ENCODE peak calls at places on chromosomes 1 and 21, in four cellular contexts. H is tibial nerve, G is H9, D is AG09319. A is an unnamed sample.

GRCh38 chr1:8317647-8318360 is at the start of gene SLC45A1:
- DNase-seq in G (peak), H (peak), D (no peak), A (peak)

GRCh38 chr1:228471762-228472398 is 15.3 kb upstream of the RNF187 start:
- DNase-seq in D (no peak), G (peak), H (no peak), A (peak)

GRCh38 chr1:147598631-147599361 is 57.5 kb downstream of the BCL9 start:
- DNase-seq in D (no peak), H (no peak), G (no peak), A (peak)

GRCh38 chr1:15154480-15155036 is 1.0 kb downstream of the TMEM51 start:
- DNase-seq in H (no peak), G (peak), D (no peak), A (no peak)

GRCh38 chr1:157478030-157478429 is 74.3 kb downstream of the FCRL5 start:
- DNase-seq in D (no peak), G (no peak), H (no peak), A (no peak)

GRCh38 chr1:180917306-180918065 is 4.8 kb downstream of the KIAA1614 start:
- DNase-seq in H (no peak), G (peak), D (no peak), A (no peak)

GRCh38 chr1:202750024-202750423 is 39.8 kb upstream of the SYT2 start:
- DNase-seq in D (no peak), H (no peak), G (no peak), A (no peak)

GRCh38 chr1:210905944-210906453 is 227.9 kb downstream of the KCNH1 start:
- DNase-seq in G (no peak), D (no peak), H (no peak), A (no peak)

GRCh38 chr21:42199488-42200463 is 19.2 kb upstream of the ABCG1 start:
- DNase-seq in D (peak), H (no peak), G (no peak), A (peak)

GRCh38 chr1:206738370-206739366 is 31.9 kb upstream of the IL19 start:
- DNase-seq in G (peak), D (no peak), H (no peak), A (no peak)

GRCh38 chr1:6874298-6874697 is 89.0 kb downstream of the CAMTA1 start:
- DNase-seq in G (no peak), H (no peak), D (no peak), A (no peak)

GRCh38 chr1:97827887-97828286 is 92.9 kb downstream of the DPYD start:
- DNase-seq in G (no peak), D (no peak), H (no peak), A (no peak)
- TF ChIP-seq CTCF in G (no peak), D (no peak), H (no peak), A (no peak)

GRCh38 chr1:222928212-222928611 is 113.4 kb downstream of the DISP1 start:
- DNase-seq in H (peak), D (no peak), G (peak), A (peak)
- TF ChIP-seq CTCF in H (no peak), D (no peak), G (no peak), A (no peak)

DNA sequence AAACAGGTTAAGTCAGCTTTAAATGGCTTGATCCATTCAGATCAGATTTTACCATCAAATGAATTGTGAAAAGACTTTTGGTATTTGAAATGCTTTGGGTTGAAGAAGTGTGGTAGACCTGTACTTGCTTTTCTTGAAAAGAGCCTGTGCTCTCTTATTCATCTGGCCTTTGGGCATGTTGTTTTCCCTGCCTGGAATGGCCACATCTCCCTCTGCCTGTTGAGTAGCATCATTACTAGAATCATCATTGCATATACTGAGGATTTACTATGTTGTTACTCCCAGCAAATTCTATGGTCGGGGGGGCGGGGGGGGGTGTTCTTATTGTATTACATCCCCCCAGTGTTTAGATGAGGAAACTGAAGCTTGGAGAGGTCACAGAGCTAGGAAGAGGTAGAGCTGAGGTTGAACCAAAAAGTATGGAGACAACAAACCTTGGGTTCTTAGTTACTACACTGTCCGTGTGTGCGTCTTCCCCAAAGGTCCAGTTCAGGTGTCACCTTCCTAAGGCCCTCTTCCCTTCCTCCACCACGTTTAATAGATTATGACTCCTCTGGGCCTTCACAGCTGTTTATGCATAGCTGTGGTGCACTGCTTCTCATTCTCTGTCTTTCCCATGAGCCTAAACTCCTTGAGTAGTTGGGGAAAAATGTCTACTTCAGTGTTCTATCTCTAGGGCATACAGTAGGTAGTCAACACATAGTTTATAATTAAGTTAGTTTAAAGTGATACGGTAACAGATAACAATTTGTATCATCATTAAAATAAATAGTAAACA is 246.4 kb upstream of the HOOK1 start:
- DNase-seq in H (no peak), G (no peak), D (no peak), A (peak)
- TF ChIP-seq CTCF in H (no peak), G (peak), D (no peak), A (peak)

GRCh38 chr1:59898927-59899326 is 27.6 kb downstream of the CYP2J2 start:
- DNase-seq in D (no peak), G (no peak), H (no peak), A (no peak)

GRCh38 chr1:59901770-59902388 is 24.7 kb downstream of the CYP2J2 start:
- DNase-seq in D (no peak), G (no peak), H (no peak), A (peak)

GRCh38 chr1:59903136-59903754 is 23.3 kb downstream of the CYP2J2 start:
- DNase-seq in H (no peak), D (no peak), G (peak), A (no peak)

GRCh38 chr1:59897165-59897564 is 29.4 kb downstream of the CYP2J2 start:
- DNase-seq in D (no peak), H (no peak), G (no peak), A (no peak)

DNA sequence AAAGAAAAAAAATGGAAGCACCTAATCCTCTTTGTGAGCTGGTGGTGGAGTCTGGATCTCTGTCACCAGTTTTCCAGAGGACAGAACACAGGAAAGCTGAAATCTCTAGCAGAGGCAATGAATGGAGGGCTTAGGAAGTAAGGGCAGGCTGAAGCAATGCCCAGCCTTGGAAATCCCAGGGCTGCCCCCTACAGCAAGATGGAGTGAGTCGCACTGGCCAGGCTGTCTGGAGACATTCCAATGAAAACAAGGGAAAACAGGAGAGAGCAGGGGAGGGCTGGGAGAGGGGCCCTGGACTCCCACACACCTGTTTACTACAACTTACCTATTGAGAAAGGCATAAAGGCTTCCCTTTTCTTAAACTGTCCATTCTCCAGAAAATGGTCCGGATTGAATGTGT is 25.9 kb downstream of the CYP2J2 start:
- DNase-seq in H (no peak), D (no peak), G (peak), A (no peak)
- TF ChIP-seq CTCF in H (no peak), D (no peak), G (peak), A (no peak)

A was measured in HFFc6.